ENCODE peak calls at places on chromosomes 4 and X, in six cellular contexts. S is body of pancreas, D is sigmoid colon, T is NCI-H446, K is GM19239, Q is brain microvascular endothelial cell. R is an unnamed sample.

GRCh38 chr4:64781737-64782326 is 372.6 kb upstream of the TECRL start:
- DNase-seq in T (peak; percentile 19), S (no peak), Q (peak; percentile 26), K (no peak), D (no peak), R (peak; percentile 42)

GRCh38 chr4:140944539-140944938 is 188.4 kb upstream of the TBC1D9 start:
- DNase-seq in S (no peak), K (no peak), D (no peak), Q (peak; percentile 60), T (no peak), R (no peak)

GRCh38 chr4:16682996-16683395 is 215.4 kb downstream of the LDB2 start:
- DNase-seq in T (no peak), S (no peak), Q (no peak), K (no peak), D (no peak), R (peak; percentile 69)

GRCh38 chr4:141643557-141643956 is 7.2 kb downstream of the IL15 start:
- DNase-seq in Q (peak; percentile 69), D (no peak), K (no peak), S (no peak), T (no peak), R (peak; percentile 89)

GRCh38 chr4:159010563-159011260 is 92.2 kb upstream of the RAPGEF2 start:
- DNase-seq in S (peak; percentile 75), Q (no peak), K (no peak), T (peak; percentile 60), D (peak; percentile 92), R (no peak)

GRCh38 chr4:152747444-152747843 is 32.1 kb downstream of the TIGD4 start:
- DNase-seq in D (no peak), Q (no peak), S (no peak), T (no peak), K (no peak), R (no peak)

GRCh38 chr4:6372649-6373525 is 99.5 kb downstream of the PPP2R2C start:
- DNase-seq in K (peak; percentile 67), Q (peak; percentile 40), T (no peak), S (no peak), D (no peak), R (peak; percentile 5)

GRCh38 chr4:24659241-24659961 is 75.0 kb upstream of the DHX15 start:
- DNase-seq in S (no peak), T (no peak), K (no peak), D (no peak), Q (no peak), R (no peak)

GRCh38 chrX:149131780-149132179 is 373.3 kb downstream of the IDS start:
- DNase-seq in K (no peak), T (no peak), D (no peak), Q (peak; percentile 5), S (no peak), R (peak; percentile 8)

GRCh38 chr4:74202062-74202586 is 44.2 kb downstream of the MTHFD2L start:
- DNase-seq in K (no peak), D (no peak), S (no peak), T (no peak), Q (no peak), R (peak; percentile 54)

GRCh38 chr4:14744346-14744745 is 257.9 kb upstream of the CPEB2 start:
- DNase-seq in K (no peak), T (no peak), Q (no peak), D (no peak), S (no peak), R (no peak)

GRCh38 chr4:128782076-128782715 is 27.3 kb upstream of the JADE1 start:
- DNase-seq in T (no peak), Q (no peak), S (peak; percentile 19), D (no peak), K (no peak), R (no peak)

GRCh38 chr4:168769416-168769815 is 240.6 kb downstream of the CBR4 start:
- DNase-seq in D (no peak), Q (peak; percentile 85), S (no peak), K (no peak), T (no peak), R (peak; percentile 83)

GRCh38 chr4:139665079-139665689 is 435 bp upstream of the MGST2 start:
- DNase-seq in S (no peak), T (no peak), D (no peak), Q (no peak), K (no peak), R (no peak)

GRCh38 chr4:18686338-18687039 is 664.9 kb upstream of the LCORL start:
- DNase-seq in D (no peak), S (no peak), T (no peak), K (no peak), Q (peak; percentile 31), R (no peak)

GRCh38 chr4:105637409-105638258 is 70.9 kb downstream of the INTS12 start:
- DNase-seq in K (no peak), D (peak; percentile 89), S (peak; percentile 59), T (peak; percentile 26), Q (peak; percentile 37), R (peak; percentile 46)

GRCh38 chr4:152220201-152220666 is 315.7 kb downstream of the FBXW7 start:
- DNase-seq in S (no peak), T (no peak), D (no peak), Q (no peak), K (no peak), R (no peak)